ENCODE peak calls at places on chromosomes 2 and 18, in eight cellular contexts. One of them, this sample, is unnamed.

GRCh38 chr2:44895061-44895460 is 46.4 kb upstream of the SIX3 start:
- DNase-seq in kidney epithelial cell: no peak
- DNase-seq in AG09309: no peak
- DNase-seq in NCI-H82: no peak
- DNase-seq in stimulated activated CD4-positive, alpha-beta T cell treated with anti-CD3 and anti-CD28 coated beads, Interleukin-1b, Interleukin-23, amount 100 ng/mL, for 1 hour: no peak
- DNase-seq in NCI-H1694: no peak
- DNase-seq in SK-N-MC: no peak
- DNase-seq in activated CD4-positive, alpha-beta T cell treated with anti-CD3 and anti-CD28 coated beads for 48 hours: no peak
- DNase-seq in this sample: no peak

GRCh38 chr18:44502790-44503189 is 177.9 kb upstream of the SETBP1 start:
- DNase-seq in kidney epithelial cell: no peak
- DNase-seq in AG09309: no peak
- DNase-seq in NCI-H82: no peak
- DNase-seq in stimulated activated CD4-positive, alpha-beta T cell treated with anti-CD3 and anti-CD28 coated beads, Interleukin-1b, Interleukin-23, amount 100 ng/mL, for 1 hour: no peak
- DNase-seq in NCI-H1694: no peak
- DNase-seq in SK-N-MC: no peak
- DNase-seq in activated CD4-positive, alpha-beta T cell treated with anti-CD3 and anti-CD28 coated beads for 48 hours: no peak
- DNase-seq in this sample: no peak

GRCh38 chr2:12867888-12868287 is 151.2 kb downstream of the TRIB2 start:
- DNase-seq in kidney epithelial cell: no peak
- DNase-seq in AG09309: no peak
- DNase-seq in NCI-H82: no peak
- DNase-seq in stimulated activated CD4-positive, alpha-beta T cell treated with anti-CD3 and anti-CD28 coated beads, Interleukin-1b, Interleukin-23, amount 100 ng/mL, for 1 hour: no peak
- DNase-seq in NCI-H1694: no peak
- DNase-seq in SK-N-MC: no peak
- DNase-seq in activated CD4-positive, alpha-beta T cell treated with anti-CD3 and anti-CD28 coated beads for 48 hours: no peak
- DNase-seq in this sample: no peak

GRCh38 chr2:54176577-54176976 is 61.2 kb downstream of the ACYP2 start:
- DNase-seq in kidney epithelial cell: no peak
- DNase-seq in AG09309: peak
- DNase-seq in NCI-H82: peak
- DNase-seq in stimulated activated CD4-positive, alpha-beta T cell treated with anti-CD3 and anti-CD28 coated beads, Interleukin-1b, Interleukin-23, amount 100 ng/mL, for 1 hour: no peak
- DNase-seq in NCI-H1694: peak
- DNase-seq in SK-N-MC: no peak
- DNase-seq in activated CD4-positive, alpha-beta T cell treated with anti-CD3 and anti-CD28 coated beads for 48 hours: no peak
- DNase-seq in this sample: peak

GRCh38 chr2:182015334-182016109 is 29.9 kb downstream of the PPP1R1C start:
- DNase-seq in kidney epithelial cell: peak
- DNase-seq in AG09309: no peak
- DNase-seq in NCI-H82: no peak
- DNase-seq in stimulated activated CD4-positive, alpha-beta T cell treated with anti-CD3 and anti-CD28 coated beads, Interleukin-1b, Interleukin-23, amount 100 ng/mL, for 1 hour: no peak
- DNase-seq in NCI-H1694: no peak
- DNase-seq in SK-N-MC: no peak
- DNase-seq in activated CD4-positive, alpha-beta T cell treated with anti-CD3 and anti-CD28 coated beads for 48 hours: no peak
- DNase-seq in this sample: no peak

GRCh38 chr18:36580266-36580665 is 248.5 kb downstream of the TPGS2 start:
- DNase-seq in kidney epithelial cell: no peak
- DNase-seq in AG09309: peak
- DNase-seq in NCI-H82: no peak
- DNase-seq in stimulated activated CD4-positive, alpha-beta T cell treated with anti-CD3 and anti-CD28 coated beads, Interleukin-1b, Interleukin-23, amount 100 ng/mL, for 1 hour: no peak
- DNase-seq in NCI-H1694: no peak
- DNase-seq in SK-N-MC: no peak
- DNase-seq in activated CD4-positive, alpha-beta T cell treated with anti-CD3 and anti-CD28 coated beads for 48 hours: no peak
- DNase-seq in this sample: no peak

GRCh38 chr18:46182633-46183401 is 78.6 kb downstream of the HAUS1 start:
- DNase-seq in kidney epithelial cell: no peak
- DNase-seq in AG09309: no peak
- DNase-seq in NCI-H82: no peak
- DNase-seq in stimulated activated CD4-positive, alpha-beta T cell treated with anti-CD3 and anti-CD28 coated beads, Interleukin-1b, Interleukin-23, amount 100 ng/mL, for 1 hour: no peak
- DNase-seq in NCI-H1694: no peak
- DNase-seq in SK-N-MC: no peak
- DNase-seq in activated CD4-positive, alpha-beta T cell treated with anti-CD3 and anti-CD28 coated beads for 48 hours: no peak
- DNase-seq in this sample: no peak

GRCh38 chr18:3912705-3913104 is 462.7 kb downstream of the TGIF1 start:
- DNase-seq in kidney epithelial cell: no peak
- DNase-seq in AG09309: no peak
- DNase-seq in NCI-H82: no peak
- DNase-seq in stimulated activated CD4-positive, alpha-beta T cell treated with anti-CD3 and anti-CD28 coated beads, Interleukin-1b, Interleukin-23, amount 100 ng/mL, for 1 hour: no peak
- DNase-seq in NCI-H1694: no peak
- DNase-seq in SK-N-MC: no peak
- DNase-seq in activated CD4-positive, alpha-beta T cell treated with anti-CD3 and anti-CD28 coated beads for 48 hours: no peak
- DNase-seq in this sample: no peak

GRCh38 chr2:152646775-152647174 is 70.5 kb downstream of the PRPF40A start:
- DNase-seq in kidney epithelial cell: peak
- DNase-seq in AG09309: peak
- DNase-seq in NCI-H82: no peak
- DNase-seq in stimulated activated CD4-positive, alpha-beta T cell treated with anti-CD3 and anti-CD28 coated beads, Interleukin-1b, Interleukin-23, amount 100 ng/mL, for 1 hour: no peak
- DNase-seq in NCI-H1694: no peak
- DNase-seq in SK-N-MC: no peak
- DNase-seq in activated CD4-positive, alpha-beta T cell treated with anti-CD3 and anti-CD28 coated beads for 48 hours: no peak
- DNase-seq in this sample: no peak

GRCh38 chr2:36650031-36650430 is 46.5 kb upstream of the VIT start:
- DNase-seq in kidney epithelial cell: peak
- DNase-seq in AG09309: peak
- DNase-seq in NCI-H82: no peak
- DNase-seq in stimulated activated CD4-positive, alpha-beta T cell treated with anti-CD3 and anti-CD28 coated beads, Interleukin-1b, Interleukin-23, amount 100 ng/mL, for 1 hour: no peak
- DNase-seq in NCI-H1694: no peak
- DNase-seq in SK-N-MC: no peak
- DNase-seq in activated CD4-positive, alpha-beta T cell treated with anti-CD3 and anti-CD28 coated beads for 48 hours: peak
- DNase-seq in this sample: no peak

GRCh38 chr2:216713691-216714411 is 18.5 kb upstream of the IGFBP5 start:
- DNase-seq in kidney epithelial cell: peak
- DNase-seq in AG09309: peak
- DNase-seq in NCI-H82: no peak
- DNase-seq in stimulated activated CD4-positive, alpha-beta T cell treated with anti-CD3 and anti-CD28 coated beads, Interleukin-1b, Interleukin-23, amount 100 ng/mL, for 1 hour: no peak
- DNase-seq in NCI-H1694: peak
- DNase-seq in SK-N-MC: no peak
- DNase-seq in activated CD4-positive, alpha-beta T cell treated with anti-CD3 and anti-CD28 coated beads for 48 hours: no peak
- DNase-seq in this sample: no peak

GRCh38 chr2:28360066-28360741 is 32.5 kb upstream of the FOSL2 start:
- DNase-seq in kidney epithelial cell: no peak
- DNase-seq in AG09309: no peak
- DNase-seq in NCI-H82: no peak
- DNase-seq in stimulated activated CD4-positive, alpha-beta T cell treated with anti-CD3 and anti-CD28 coated beads, Interleukin-1b, Interleukin-23, amount 100 ng/mL, for 1 hour: no peak
- DNase-seq in NCI-H1694: no peak
- DNase-seq in SK-N-MC: no peak
- DNase-seq in activated CD4-positive, alpha-beta T cell treated with anti-CD3 and anti-CD28 coated beads for 48 hours: no peak
- DNase-seq in this sample: no peak

GRCh38 chr2:88757025-88757424 is 65.6 kb downstream of the RPIA start:
- DNase-seq in kidney epithelial cell: no peak
- DNase-seq in AG09309: no peak
- DNase-seq in NCI-H82: no peak
- DNase-seq in stimulated activated CD4-positive, alpha-beta T cell treated with anti-CD3 and anti-CD28 coated beads, Interleukin-1b, Interleukin-23, amount 100 ng/mL, for 1 hour: no peak
- DNase-seq in NCI-H1694: no peak
- DNase-seq in SK-N-MC: no peak
- DNase-seq in activated CD4-positive, alpha-beta T cell treated with anti-CD3 and anti-CD28 coated beads for 48 hours: no peak
- DNase-seq in this sample: no peak

GRCh38 chr2:64595397-64596160 is 58.1 kb downstream of the SERTAD2 start:
- DNase-seq in kidney epithelial cell: no peak
- DNase-seq in AG09309: no peak
- DNase-seq in NCI-H82: peak
- DNase-seq in stimulated activated CD4-positive, alpha-beta T cell treated with anti-CD3 and anti-CD28 coated beads, Interleukin-1b, Interleukin-23, amount 100 ng/mL, for 1 hour: no peak
- DNase-seq in NCI-H1694: no peak
- DNase-seq in SK-N-MC: no peak
- DNase-seq in activated CD4-positive, alpha-beta T cell treated with anti-CD3 and anti-CD28 coated beads for 48 hours: no peak
- DNase-seq in this sample: no peak

GRCh38 chr18:78927156-78927555 is 52.5 kb upstream of the SALL3 start:
- DNase-seq in kidney epithelial cell: no peak
- DNase-seq in AG09309: no peak
- DNase-seq in NCI-H82: no peak
- DNase-seq in stimulated activated CD4-positive, alpha-beta T cell treated with anti-CD3 and anti-CD28 coated beads, Interleukin-1b, Interleukin-23, amount 100 ng/mL, for 1 hour: no peak
- DNase-seq in NCI-H1694: no peak
- DNase-seq in SK-N-MC: no peak
- DNase-seq in activated CD4-positive, alpha-beta T cell treated with anti-CD3 and anti-CD28 coated beads for 48 hours: no peak
- DNase-seq in this sample: no peak

GRCh38 chr2:159168707-159169106 is 117.8 kb downstream of the WDSUB1 start:
- DNase-seq in kidney epithelial cell: no peak
- DNase-seq in AG09309: no peak
- DNase-seq in NCI-H82: peak
- DNase-seq in stimulated activated CD4-positive, alpha-beta T cell treated with anti-CD3 and anti-CD28 coated beads, Interleukin-1b, Interleukin-23, amount 100 ng/mL, for 1 hour: no peak
- DNase-seq in NCI-H1694: no peak
- DNase-seq in SK-N-MC: no peak
- DNase-seq in activated CD4-positive, alpha-beta T cell treated with anti-CD3 and anti-CD28 coated beads for 48 hours: no peak
- DNase-seq in this sample: no peak

GRCh38 chr2:102051659-102052366 is 60.1 kb downstream of the IL1R2 start:
- DNase-seq in kidney epithelial cell: no peak
- DNase-seq in AG09309: no peak
- DNase-seq in NCI-H82: no peak
- DNase-seq in stimulated activated CD4-positive, alpha-beta T cell treated with anti-CD3 and anti-CD28 coated beads, Interleukin-1b, Interleukin-23, amount 100 ng/mL, for 1 hour: no peak
- DNase-seq in NCI-H1694: no peak
- DNase-seq in SK-N-MC: no peak
- DNase-seq in activated CD4-positive, alpha-beta T cell treated with anti-CD3 and anti-CD28 coated beads for 48 hours: no peak
- DNase-seq in this sample: no peak

GRCh38 chr2:210584834-210585233 is 28.4 kb downstream of the CPS1 start:
- DNase-seq in kidney epithelial cell: peak
- DNase-seq in AG09309: no peak
- DNase-seq in NCI-H82: no peak
- DNase-seq in stimulated activated CD4-positive, alpha-beta T cell treated with anti-CD3 and anti-CD28 coated beads, Interleukin-1b, Interleukin-23, amount 100 ng/mL, for 1 hour: no peak
- DNase-seq in NCI-H1694: no peak
- DNase-seq in SK-N-MC: no peak
- DNase-seq in activated CD4-positive, alpha-beta T cell treated with anti-CD3 and anti-CD28 coated beads for 48 hours: no peak
- DNase-seq in this sample: no peak

GRCh38 chr2:127580167-127581049 is 44.9 kb downstream of the MYO7B start:
- DNase-seq in kidney epithelial cell: no peak
- DNase-seq in AG09309: no peak
- DNase-seq in NCI-H82: no peak
- DNase-seq in stimulated activated CD4-positive, alpha-beta T cell treated with anti-CD3 and anti-CD28 coated beads, Interleukin-1b, Interleukin-23, amount 100 ng/mL, for 1 hour: no peak
- DNase-seq in NCI-H1694: no peak
- DNase-seq in SK-N-MC: no peak
- DNase-seq in activated CD4-positive, alpha-beta T cell treated with anti-CD3 and anti-CD28 coated beads for 48 hours: no peak
- DNase-seq in this sample: no peak

GRCh38 chr2:232013701-232014353 is 52.3 kb downstream of the DIS3L2 start:
- DNase-seq in kidney epithelial cell: peak
- DNase-seq in AG09309: peak
- DNase-seq in NCI-H82: no peak
- DNase-seq in stimulated activated CD4-positive, alpha-beta T cell treated with anti-CD3 and anti-CD28 coated beads, Interleukin-1b, Interleukin-23, amount 100 ng/mL, for 1 hour: no peak
- DNase-seq in NCI-H1694: no peak
- DNase-seq in SK-N-MC: no peak
- DNase-seq in activated CD4-positive, alpha-beta T cell treated with anti-CD3 and anti-CD28 coated beads for 48 hours: no peak
- DNase-seq in this sample: no peak

GRCh38 chr18:12312936-12313335 is 4.9 kb downstream of the TUBB6 start:
- DNase-seq in kidney epithelial cell: no peak
- DNase-seq in AG09309: no peak
- DNase-seq in NCI-H82: no peak
- DNase-seq in stimulated activated CD4-positive, alpha-beta T cell treated with anti-CD3 and anti-CD28 coated beads, Interleukin-1b, Interleukin-23, amount 100 ng/mL, for 1 hour: no peak
- DNase-seq in NCI-H1694: no peak
- DNase-seq in SK-N-MC: no peak
- DNase-seq in activated CD4-positive, alpha-beta T cell treated with anti-CD3 and anti-CD28 coated beads for 48 hours: no peak
- DNase-seq in this sample: no peak

GRCh38 chr18:11310476-11311086 is 161.2 kb upstream of the PIEZO2 start:
- DNase-seq in kidney epithelial cell: no peak
- DNase-seq in AG09309: no peak
- DNase-seq in NCI-H82: peak
- DNase-seq in stimulated activated CD4-positive, alpha-beta T cell treated with anti-CD3 and anti-CD28 coated beads, Interleukin-1b, Interleukin-23, amount 100 ng/mL, for 1 hour: no peak
- DNase-seq in NCI-H1694: no peak
- DNase-seq in SK-N-MC: no peak
- DNase-seq in activated CD4-positive, alpha-beta T cell treated with anti-CD3 and anti-CD28 coated beads for 48 hours: peak
- DNase-seq in this sample: peak

GRCh38 chr2:86323273-86323672 is 14.2 kb downstream of the REEP1 start:
- DNase-seq in kidney epithelial cell: no peak
- DNase-seq in AG09309: no peak
- DNase-seq in NCI-H82: peak
- DNase-seq in stimulated activated CD4-positive, alpha-beta T cell treated with anti-CD3 and anti-CD28 coated beads, Interleukin-1b, Interleukin-23, amount 100 ng/mL, for 1 hour: no peak
- DNase-seq in NCI-H1694: no peak
- DNase-seq in SK-N-MC: no peak
- DNase-seq in activated CD4-positive, alpha-beta T cell treated with anti-CD3 and anti-CD28 coated beads for 48 hours: no peak
- DNase-seq in this sample: no peak

GRCh38 chr2:237967463-237967871 is 653 bp downstream of the UBE2F start:
- DNase-seq in kidney epithelial cell: no peak
- DNase-seq in AG09309: no peak
- DNase-seq in NCI-H82: no peak
- DNase-seq in stimulated activated CD4-positive, alpha-beta T cell treated with anti-CD3 and anti-CD28 coated beads, Interleukin-1b, Interleukin-23, amount 100 ng/mL, for 1 hour: no peak
- DNase-seq in NCI-H1694: no peak
- DNase-seq in SK-N-MC: no peak
- DNase-seq in activated CD4-positive, alpha-beta T cell treated with anti-CD3 and anti-CD28 coated beads for 48 hours: no peak
- DNase-seq in this sample: no peak

GRCh38 chr18:70490008-70490933 is 201.4 kb downstream of the SOCS6 start:
- DNase-seq in kidney epithelial cell: peak
- DNase-seq in AG09309: peak
- DNase-seq in NCI-H82: peak
- DNase-seq in stimulated activated CD4-positive, alpha-beta T cell treated with anti-CD3 and anti-CD28 coated beads, Interleukin-1b, Interleukin-23, amount 100 ng/mL, for 1 hour: no peak
- DNase-seq in NCI-H1694: peak
- DNase-seq in SK-N-MC: no peak
- DNase-seq in activated CD4-positive, alpha-beta T cell treated with anti-CD3 and anti-CD28 coated beads for 48 hours: peak
- DNase-seq in this sample: peak

GRCh38 chr18:49656098-49656591 is 94.3 kb downstream of the LIPG start:
- DNase-seq in kidney epithelial cell: peak
- DNase-seq in AG09309: peak
- DNase-seq in NCI-H82: peak
- DNase-seq in stimulated activated CD4-positive, alpha-beta T cell treated with anti-CD3 and anti-CD28 coated beads, Interleukin-1b, Interleukin-23, amount 100 ng/mL, for 1 hour: no peak
- DNase-seq in NCI-H1694: no peak
- DNase-seq in SK-N-MC: no peak
- DNase-seq in activated CD4-positive, alpha-beta T cell treated with anti-CD3 and anti-CD28 coated beads for 48 hours: peak
- DNase-seq in this sample: no peak

GRCh38 chr2:157572725-157573124 is 55.9 kb downstream of the ACVR1C start:
- DNase-seq in kidney epithelial cell: no peak
- DNase-seq in AG09309: no peak
- DNase-seq in NCI-H82: peak
- DNase-seq in stimulated activated CD4-positive, alpha-beta T cell treated with anti-CD3 and anti-CD28 coated beads, Interleukin-1b, Interleukin-23, amount 100 ng/mL, for 1 hour: no peak
- DNase-seq in NCI-H1694: peak
- DNase-seq in SK-N-MC: no peak
- DNase-seq in activated CD4-positive, alpha-beta T cell treated with anti-CD3 and anti-CD28 coated beads for 48 hours: peak
- DNase-seq in this sample: no peak

GRCh38 chr2:1991126-1991525 is 246.8 kb upstream of the PXDN start:
- DNase-seq in kidney epithelial cell: no peak
- DNase-seq in AG09309: no peak
- DNase-seq in NCI-H82: no peak
- DNase-seq in stimulated activated CD4-positive, alpha-beta T cell treated with anti-CD3 and anti-CD28 coated beads, Interleukin-1b, Interleukin-23, amount 100 ng/mL, for 1 hour: no peak
- DNase-seq in NCI-H1694: no peak
- DNase-seq in SK-N-MC: no peak
- DNase-seq in activated CD4-positive, alpha-beta T cell treated with anti-CD3 and anti-CD28 coated beads for 48 hours: no peak
- DNase-seq in this sample: no peak

GRCh38 chr2:9331704-9332103 is 91.6 kb downstream of the ITGB1BP1 start:
- DNase-seq in kidney epithelial cell: no peak
- DNase-seq in AG09309: no peak
- DNase-seq in NCI-H82: no peak
- DNase-seq in stimulated activated CD4-positive, alpha-beta T cell treated with anti-CD3 and anti-CD28 coated beads, Interleukin-1b, Interleukin-23, amount 100 ng/mL, for 1 hour: no peak
- DNase-seq in NCI-H1694: no peak
- DNase-seq in SK-N-MC: no peak
- DNase-seq in activated CD4-positive, alpha-beta T cell treated with anti-CD3 and anti-CD28 coated beads for 48 hours: no peak
- DNase-seq in this sample: no peak

GRCh38 chr2:178999476-178999875 is 50.5 kb downstream of the CCDC141 start:
- DNase-seq in kidney epithelial cell: no peak
- DNase-seq in AG09309: no peak
- DNase-seq in NCI-H82: no peak
- DNase-seq in stimulated activated CD4-positive, alpha-beta T cell treated with anti-CD3 and anti-CD28 coated beads, Interleukin-1b, Interleukin-23, amount 100 ng/mL, for 1 hour: no peak
- DNase-seq in NCI-H1694: no peak
- DNase-seq in SK-N-MC: no peak
- DNase-seq in activated CD4-positive, alpha-beta T cell treated with anti-CD3 and anti-CD28 coated beads for 48 hours: no peak
- DNase-seq in this sample: no peak

GRCh38 chr18:42437646-42438045 is 482.6 kb downstream of the PIK3C3 start:
- DNase-seq in kidney epithelial cell: no peak
- DNase-seq in AG09309: no peak
- DNase-seq in NCI-H82: no peak
- DNase-seq in stimulated activated CD4-positive, alpha-beta T cell treated with anti-CD3 and anti-CD28 coated beads, Interleukin-1b, Interleukin-23, amount 100 ng/mL, for 1 hour: no peak
- DNase-seq in NCI-H1694: no peak
- DNase-seq in SK-N-MC: no peak
- DNase-seq in activated CD4-positive, alpha-beta T cell treated with anti-CD3 and anti-CD28 coated beads for 48 hours: no peak
- DNase-seq in this sample: no peak

GRCh38 chr2:3536682-3537632 is 17.6 kb upstream of the ADI1 start:
- DNase-seq in kidney epithelial cell: no peak
- DNase-seq in AG09309: no peak
- DNase-seq in NCI-H82: peak
- DNase-seq in stimulated activated CD4-positive, alpha-beta T cell treated with anti-CD3 and anti-CD28 coated beads, Interleukin-1b, Interleukin-23, amount 100 ng/mL, for 1 hour: no peak
- DNase-seq in NCI-H1694: no peak
- DNase-seq in SK-N-MC: no peak
- DNase-seq in activated CD4-positive, alpha-beta T cell treated with anti-CD3 and anti-CD28 coated beads for 48 hours: peak
- DNase-seq in this sample: peak

GRCh38 chr2:151102196-151102692 is 159.4 kb downstream of the RBM43 start:
- DNase-seq in kidney epithelial cell: no peak
- DNase-seq in AG09309: no peak
- DNase-seq in NCI-H82: peak
- DNase-seq in stimulated activated CD4-positive, alpha-beta T cell treated with anti-CD3 and anti-CD28 coated beads, Interleukin-1b, Interleukin-23, amount 100 ng/mL, for 1 hour: no peak
- DNase-seq in NCI-H1694: peak
- DNase-seq in SK-N-MC: no peak
- DNase-seq in activated CD4-positive, alpha-beta T cell treated with anti-CD3 and anti-CD28 coated beads for 48 hours: no peak
- DNase-seq in this sample: no peak

GRCh38 chr2:30747206-30747605 is 60.0 kb downstream of the CAPN13 start:
- DNase-seq in kidney epithelial cell: no peak
- DNase-seq in AG09309: no peak
- DNase-seq in NCI-H82: no peak
- DNase-seq in stimulated activated CD4-positive, alpha-beta T cell treated with anti-CD3 and anti-CD28 coated beads, Interleukin-1b, Interleukin-23, amount 100 ng/mL, for 1 hour: no peak
- DNase-seq in NCI-H1694: no peak
- DNase-seq in SK-N-MC: no peak
- DNase-seq in activated CD4-positive, alpha-beta T cell treated with anti-CD3 and anti-CD28 coated beads for 48 hours: no peak
- DNase-seq in this sample: no peak

This sample was measured in activated naive CD8-positive, alpha-beta T cell treated with anti-CD3 and anti-CD28 coated beads, Interleukin-2, amount 50 U/mL, for 24 hours.